ENCODE peak calls at places on chromosomes 3 and 15, in five cellular contexts. C is adipocyte, M is PC-3, E is endothelial cell of umbilical vein, K is GM23248. O is an unnamed sample.

GRCh38 chr3:111998661-111999641 is at the start of gene TAGLN3:
- DNase-seq in C (peak; percentile 39), M (peak; percentile 33), E (peak; percentile 20), K (peak; percentile 56), O (no peak)

GRCh38 chr3:100184960-100185566 is 70.8 kb upstream of the FILIP1L start:
- DNase-seq in C (no peak), M (no peak), E (no peak), K (peak; percentile 32), O (no peak)

GRCh38 chr3:33093847-33094246 is 3.1 kb downstream of the GLB1 start:
- DNase-seq in C (no peak), M (no peak), E (no peak), K (no peak), O (no peak)

GRCh38 chr15:99749386-99749785 is 16.1 kb upstream of the LYSMD4 start:
- DNase-seq in C (no peak), M (peak; percentile 49), E (no peak), K (peak; percentile 30), O (no peak)

GRCh38 chr3:70231224-70231623 is 81.2 kb downstream of the MDFIC2 start:
- DNase-seq in C (no peak), M (no peak), E (no peak), K (no peak), O (no peak)

GRCh38 chr3:121165397-121165837 is 257.4 kb downstream of the STXBP5L start:
- DNase-seq in C (no peak), M (peak; percentile 66), E (no peak), K (no peak), O (no peak)

GRCh38 chr15:64348455-64348854 is 7.5 kb downstream of the CSNK1G1 start:
- DNase-seq in C (no peak), M (no peak), E (peak; percentile 17), K (peak; percentile 43), O (no peak)

GRCh38 chr3:158404319-158404718 is 166.7 kb upstream of the MLF1 start:
- DNase-seq in C (no peak), M (no peak), E (no peak), K (no peak), O (no peak)

GRCh38 chr3:14789221-14789620 is 29.5 kb upstream of the FGD5 start:
- DNase-seq in C (no peak), M (no peak), E (no peak), K (no peak), O (no peak)

GRCh38 chr3:160052385-160053047 is 63.9 kb downstream of the IL12A start:
- DNase-seq in C (peak; percentile 41), M (no peak), E (no peak), K (peak; percentile 11), O (no peak)

GRCh38 chr15:47523669-47524068 is 193.6 kb upstream of the SEMA6D start:
- DNase-seq in C (peak; percentile 72), M (no peak), E (peak; percentile 66), K (peak; percentile 42), O (no peak)

GRCh38 chr15:49675051-49675450 is 54.2 kb downstream of the DTWD1 start:
- DNase-seq in C (peak; percentile 80), M (peak; percentile 88), E (peak; percentile 5), K (peak; percentile 93), O (no peak)

GRCh38 chr3:16789344-16790100 is 95.2 kb upstream of the PLCL2 start:
- DNase-seq in C (peak; percentile 4), M (no peak), E (no peak), K (no peak), O (peak; percentile 19)

GRCh38 chr3:149018247-149018646 is 26.9 kb downstream of the GYG1 start:
- DNase-seq in C (peak; percentile 53), M (no peak), E (no peak), K (peak; percentile 78), O (no peak)

GRCh38 chr3:5047764-5048163 is 68.5 kb downstream of the BHLHE40 start:
- DNase-seq in C (no peak), M (no peak), E (no peak), K (no peak), O (no peak)

GRCh38 chr3:49906004-49906860 is 2.6 kb upstream of the MST1R start:
- DNase-seq in C (peak; percentile 76), M (peak; percentile 86), E (peak; percentile 64), K (peak; percentile 67), O (peak; percentile 31)

GRCh38 chr3:13332158-13332557 is 88.0 kb downstream of the NUP210 start:
- DNase-seq in C (no peak), M (peak; percentile 65), E (no peak), K (no peak), O (no peak)

GRCh38 chr3:192082733-192083660 is 622.0 kb downstream of the PYDC2 start:
- DNase-seq in C (no peak), M (peak; percentile 19), E (no peak), K (no peak), O (no peak)

GRCh38 chr3:39216176-39216790 is 23.9 kb upstream of the XIRP1 start:
- DNase-seq in C (no peak), M (no peak), E (no peak), K (no peak), O (no peak)
- H3K9ac ChIP-seq in C (no peak overlapping the region), M (no peak overlapping the region), E (no peak overlapping the region), K (no peak overlapping the region), O (no peak overlapping the region)

GRCh38 chr3:8660781-8661180 is 16.2 kb upstream of the SSUH2 start:
- DNase-seq in C (no peak), M (no peak), E (peak; percentile 53), K (no peak), O (no peak)

GRCh38 chr3:8658326-8659212 is 14.0 kb upstream of the SSUH2 start:
- DNase-seq in C (no peak), M (peak; percentile 75), E (peak; percentile 94), K (no peak), O (no peak)

GRCh38 chr3:8660271-8660731 is 15.7 kb upstream of the SSUH2 start:
- DNase-seq in C (peak; percentile 62), M (no peak), E (peak; percentile 63), K (peak; percentile 27), O (no peak)

GRCh38 chr3:8657804-8658311 is 13.3 kb upstream of the SSUH2 start:
- DNase-seq in C (no peak), M (peak; percentile 11), E (no peak), K (no peak), O (no peak)

DNA sequence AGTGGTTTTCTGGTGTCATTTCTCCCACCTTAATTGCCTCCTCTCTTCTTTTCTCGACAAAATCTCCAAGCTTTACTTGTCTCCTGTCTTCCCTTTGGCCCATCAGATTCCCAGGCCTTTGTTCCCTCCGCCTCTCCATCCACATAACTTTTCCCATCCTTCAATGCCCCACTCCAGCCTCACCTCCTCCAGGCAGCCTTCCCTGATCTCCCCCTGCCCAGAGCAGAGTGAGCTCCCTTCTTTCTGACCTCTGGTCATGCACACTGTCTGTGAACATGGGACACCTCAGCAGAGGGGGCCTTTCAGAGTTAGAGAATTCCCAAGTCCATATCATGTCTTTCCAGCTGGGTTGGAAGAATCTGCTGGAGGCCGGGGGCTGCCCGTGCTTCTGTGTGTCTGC is 14.6 kb upstream of the SSUH2 start:
- DNase-seq in C (no peak), M (no peak), E (no peak), K (no peak), O (no peak)
- H3K9ac ChIP-seq in C (no peak overlapping the region), M (no peak overlapping the region), E (no peak overlapping the region), K (no peak overlapping the region), O (no peak overlapping the region)

GRCh38 chr15:97522362-97522761 is 438.1 kb upstream of the ARRDC4 start:
- DNase-seq in C (no peak), M (no peak), E (no peak), K (no peak), O (no peak)
- H3K9ac ChIP-seq in C (peak overlapping the region; percentile 16), M (no peak overlapping the region), E (no peak overlapping the region), K (no peak overlapping the region), O (no peak overlapping the region)

GRCh38 chr15:40103124-40103858 is 5.4 kb downstream of the BMF start:
- DNase-seq in C (peak; percentile 94), M (peak; percentile 91), E (peak; percentile 71), K (peak; percentile 88), O (no peak)
- H3K9ac ChIP-seq in C (peak overlapping the region; percentile 61), M (peak overlapping the region; percentile 44), E (peak overlapping the region; percentile 12), K (peak overlapping the region; percentile 65), O (no peak overlapping the region)

GRCh38 chr3:123657578-123657977 is 72.7 kb upstream of the HACD2 start:
- DNase-seq in C (no peak), M (no peak), E (peak; percentile 82), K (peak; percentile 41), O (no peak)
- H3K9ac ChIP-seq in C (peak overlapping the region; percentile 87), M (no peak overlapping the region), E (no peak overlapping the region), K (no peak overlapping the region), O (no peak overlapping the region)

GRCh38 chr15:74387988-74388955 is 20.8 kb upstream of the CYP11A1 start:
- DNase-seq in C (no peak), M (no peak), E (no peak), K (no peak), O (peak; percentile 61)
- H3K9ac ChIP-seq in C (no peak overlapping the region), M (no peak overlapping the region), E (no peak overlapping the region), K (no peak overlapping the region), O (no peak overlapping the region)

GRCh38 chr3:56923546-56924224 is 121.9 kb upstream of the ARHGEF3 start:
- DNase-seq in C (peak; percentile 20), M (peak; percentile 80), E (peak; percentile 97), K (peak; percentile 34), O (peak; percentile 30)
- H3K9ac ChIP-seq in C (no peak overlapping the region), M (peak overlapping the region; percentile 30), E (peak overlapping the region; percentile 44), K (no peak overlapping the region), O (no peak overlapping the region)

DNA sequence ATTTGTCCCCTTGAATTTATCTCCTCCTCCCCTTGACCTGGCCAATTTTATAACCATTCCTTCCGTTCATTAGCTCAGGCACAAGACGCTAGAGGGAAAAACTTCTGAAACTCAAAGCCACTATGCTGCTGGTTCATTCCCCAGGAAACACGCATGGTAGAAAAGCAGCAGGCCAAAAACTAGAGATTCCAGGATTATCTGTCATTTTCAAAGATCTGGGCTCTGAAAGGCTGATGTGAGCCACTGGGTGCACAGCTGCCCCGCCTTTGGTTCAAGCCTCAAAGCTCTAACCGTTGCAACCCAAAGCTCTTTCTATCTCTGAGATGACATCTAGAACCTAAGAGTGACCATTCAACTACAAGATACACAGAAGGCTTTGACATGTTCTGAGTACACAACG is 6.1 kb downstream of the ANP32A start:
- DNase-seq in C (no peak), M (no peak), E (no peak), K (no peak), O (no peak)
- H3K9ac ChIP-seq in C (no peak overlapping the region), M (no peak overlapping the region), E (no peak overlapping the region), K (no peak overlapping the region), O (no peak overlapping the region)

GRCh38 chr15:66750609-66751008 is 48.6 kb downstream of the SMAD6 start:
- DNase-seq in C (no peak), M (no peak), E (no peak), K (no peak), O (no peak)
- H3K9ac ChIP-seq in C (no peak overlapping the region), M (no peak overlapping the region), E (no peak overlapping the region), K (no peak overlapping the region), O (no peak overlapping the region)

O was measured in DND-41.